ENCODE peak calls at places on chromosomes 2 and 18, in ten cellular contexts. E is PC-3, M is K562, C is fibroblast of lung, T is DND-41, P is GM23248, I is MM.1S, Z is H1, J is mammary epithelial cell, R is astrocyte. D is an unnamed sample.

GRCh38 chr2:42424033-42424432 is 63.0 kb upstream of the COX7A2L start:
- DNase-seq in E (no peak), M (no peak), C (peak; percentile 87), T (no peak), P (peak; percentile 76), I (no peak), Z (no peak), J (no peak), R (peak; percentile 83), D (no peak)

GRCh38 chr2:217795067-217795466 is 207.7 kb downstream of the TNS1 start:
- DNase-seq in E (no peak), M (no peak), C (peak; percentile 22), T (no peak), P (no peak), I (no peak), Z (no peak), J (no peak), R (no peak), D (no peak)

GRCh38 chr2:5175231-5175630 is 517.0 kb upstream of the SOX11 start:
- DNase-seq in E (no peak), M (no peak), C (no peak), T (no peak), P (no peak), I (no peak), Z (no peak), J (no peak), R (no peak), D (no peak)

GRCh38 chr2:27889774-27890145 is 427 bp downstream of the RBKS start:
- DNase-seq in E (no peak), M (no peak), C (peak; percentile 40), T (no peak), P (peak; percentile 28), I (peak; percentile 9), Z (no peak), J (no peak), R (peak; percentile 31), D (peak; percentile 39)

GRCh38 chr2:200089040-200089755 is 133.8 kb downstream of the MAIP1 start:
- DNase-seq in E (no peak), M (no peak), C (peak; percentile 39), T (no peak), P (peak; percentile 56), I (no peak), Z (no peak), J (no peak), R (peak; percentile 22), D (no peak)

GRCh38 chr2:17791121-17791902 is 24.9 kb upstream of the MSGN1 start:
- DNase-seq in E (no peak), M (no peak), C (peak; percentile 81), T (no peak), P (peak; percentile 42), I (no peak), Z (no peak), J (no peak), R (peak; percentile 80), D (no peak)

GRCh38 chr2:118185210-118186109 is 97.2 kb downstream of the INSIG2 start:
- DNase-seq in E (peak; percentile 55), M (no peak), C (peak; percentile 53), T (peak; percentile 64), P (peak; percentile 73), I (peak; percentile 56), Z (peak; percentile 77), J (peak; percentile 34), R (peak; percentile 21), D (peak; percentile 67)

GRCh38 chr18:22882084-22882483 is 51.0 kb upstream of the RBBP8 start:
- DNase-seq in E (no peak), M (no peak), C (no peak), T (no peak), P (no peak), I (no peak), Z (no peak), J (no peak), R (no peak), D (no peak)

GRCh38 chr2:113720167-113720566 is 36.3 kb downstream of the SLC35F5 start:
- DNase-seq in E (peak; percentile 66), M (no peak), C (peak; percentile 16), T (no peak), P (peak; percentile 71), I (peak; percentile 28), Z (no peak), J (no peak), R (peak; percentile 10), D (peak; percentile 41)

GRCh38 chr2:28676153-28676835 is 75.3 kb upstream of the PPP1CB start:
- DNase-seq in E (no peak), M (no peak), C (peak; percentile 16), T (no peak), P (no peak), I (no peak), Z (no peak), J (no peak), R (no peak), D (no peak)

GRCh38 chr2:25341031-25341727 is 546 bp downstream of the DNMT3A start:
- DNase-seq in E (no peak), M (peak; percentile 66), C (no peak), T (peak; percentile 42), P (peak; percentile 39), I (peak; percentile 30), Z (no peak), J (no peak), R (no peak), D (peak; percentile 16)

GRCh38 chr2:25341753-25342371 is at the start of gene DNMT3A:
- DNase-seq in E (peak; percentile 52), M (peak; percentile 81), C (peak; percentile 68), T (peak; percentile 78), P (peak; percentile 79), I (peak; percentile 54), Z (no peak), J (peak; percentile 50), R (peak; percentile 36), D (no peak)

GRCh38 chr2:25339121-25339738 is 2.5 kb downstream of the DNMT3A start:
- DNase-seq in E (no peak), M (no peak), C (no peak), T (no peak), P (no peak), I (no peak), Z (peak; percentile 53), J (no peak), R (no peak), D (no peak)

GRCh38 chr2:25339791-25340339 is 1.9 kb downstream of the DNMT3A start:
- DNase-seq in E (no peak), M (no peak), C (no peak), T (no peak), P (no peak), I (no peak), Z (peak; percentile 67), J (no peak), R (no peak), D (no peak)

GRCh38 chr2:25340340-25340886 is 1.3 kb downstream of the DNMT3A start:
- DNase-seq in E (no peak), M (peak; percentile 65), C (no peak), T (no peak), P (peak; percentile 49), I (no peak), Z (peak; percentile 52), J (no peak), R (no peak), D (no peak)
- TF ChIP-seq EZH2 in E (no peak), M (no peak), C (no peak), T (no peak), P (no peak), I (no peak), Z (no peak), J (no peak), R (no peak), D (no peak)

GRCh38 chr18:27130029-27130428 is 55.1 kb downstream of the CHST9 start:
- DNase-seq in E (no peak), M (no peak), C (no peak), T (no peak), P (no peak), I (no peak), Z (no peak), J (no peak), R (no peak), D (no peak)

GRCh38 chr18:27136208-27136535 is 48.9 kb downstream of the CHST9 start:
- DNase-seq in E (peak; percentile 50), M (no peak), C (peak; percentile 30), T (no peak), P (peak; percentile 0), I (no peak), Z (no peak), J (peak; percentile 81), R (peak; percentile 3), D (peak; percentile 67)

GRCh38 chr18:27135504-27136207 is 49.5 kb downstream of the CHST9 start:
- DNase-seq in E (no peak), M (no peak), C (no peak), T (no peak), P (no peak), I (no peak), Z (no peak), J (no peak), R (no peak), D (no peak)
- H3K4me3 ChIP-seq in E (no peak overlapping the region), M (no peak overlapping the region), C (no peak overlapping the region), T (no peak overlapping the region), P (no peak overlapping the region), I (no peak overlapping the region), Z (no peak overlapping the region), J (no peak overlapping the region), R (no peak overlapping the region), D (no peak overlapping the region)

DNA sequence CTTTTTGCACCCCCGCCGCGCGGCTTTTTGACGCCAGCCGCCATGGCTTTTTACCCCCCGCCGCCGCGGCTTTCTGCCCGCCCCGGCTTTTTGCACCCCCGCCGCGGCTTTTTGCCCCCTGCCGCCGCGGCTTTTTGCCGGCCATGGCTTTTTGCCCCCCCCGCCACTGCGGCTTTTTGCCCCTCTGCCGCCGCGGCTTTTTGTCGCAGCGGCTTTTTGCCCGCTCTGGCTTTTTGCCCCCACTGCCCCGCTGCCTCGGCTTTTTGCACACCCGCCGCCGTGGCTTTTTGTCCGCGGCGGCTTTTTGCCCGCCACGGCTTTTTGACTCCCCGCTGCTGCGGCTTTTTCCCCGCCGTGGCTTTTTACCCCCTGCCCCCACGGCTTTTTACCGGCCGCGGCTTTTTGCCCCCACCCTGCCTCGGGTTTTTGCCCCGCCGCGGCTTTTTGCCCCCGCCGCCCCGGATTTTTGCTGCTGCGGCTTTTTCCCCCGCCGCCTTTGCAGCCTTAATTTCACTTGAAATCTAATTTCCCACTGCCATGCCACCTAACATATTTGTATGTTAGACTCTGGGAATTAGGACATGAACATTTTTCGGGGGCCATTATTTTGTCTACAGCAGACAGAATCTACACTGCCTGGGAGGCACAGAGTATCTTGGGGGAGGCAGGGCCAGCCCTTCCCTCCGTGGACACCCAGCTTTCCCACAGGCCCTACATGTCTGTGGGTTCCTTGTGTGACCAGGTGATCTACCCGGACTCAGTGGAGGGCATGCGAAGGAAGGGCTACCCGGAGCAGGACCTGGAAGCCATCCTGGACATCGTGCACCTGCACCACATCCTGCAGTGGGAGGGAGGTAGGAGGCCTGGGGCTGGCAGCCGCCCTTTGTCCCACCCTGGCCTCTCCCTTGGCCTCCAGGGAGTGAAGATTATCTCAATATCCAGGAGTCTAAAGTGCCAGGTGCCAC is 3031.0 kb upstream of the TEKT4 start:
- DNase-seq in E (no peak), M (no peak), C (no peak), T (no peak), P (peak; percentile 16), I (no peak), Z (no peak), J (no peak), R (no peak), D (no peak)
- TF ChIP-seq EZH2 in E (peak; percentile 99), M (no peak), C (peak; percentile 75), T (no peak), P (peak; percentile 97), I (no peak), Z (no peak), J (peak; percentile 66), R (peak; percentile 100), D (no peak)

DNA sequence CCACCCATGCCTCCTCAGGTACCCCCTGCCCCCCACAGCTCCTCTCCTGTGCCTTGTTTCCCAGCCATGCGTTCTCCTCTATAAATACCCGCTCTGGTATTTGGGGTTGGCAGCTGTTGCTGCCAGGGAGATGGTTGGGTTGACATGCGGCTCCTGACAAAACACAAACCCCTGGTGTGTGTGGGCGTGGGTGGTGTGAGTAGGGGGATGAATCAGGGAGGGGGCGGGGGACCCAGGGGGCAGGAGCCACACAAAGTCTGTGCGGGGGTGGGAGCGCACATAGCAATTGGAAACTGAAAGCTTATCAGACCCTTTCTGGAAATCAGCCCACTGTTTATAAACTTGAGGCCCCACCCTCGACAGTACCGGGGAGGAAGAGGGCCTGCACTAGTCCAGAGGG is 803 bp upstream of the DES start:
- DNase-seq in E (no peak), M (peak; percentile 25), C (no peak), T (no peak), P (no peak), I (no peak), Z (no peak), J (no peak), R (no peak), D (no peak)
- H3K4me3 ChIP-seq in E (no peak overlapping the region), M (no peak overlapping the region), C (no peak overlapping the region), T (no peak overlapping the region), P (no peak overlapping the region), I (no peak overlapping the region), Z (no peak overlapping the region), J (no peak overlapping the region), R (no peak overlapping the region), D (no peak overlapping the region)

D was measured in PC-9.